ENCODE peak calls at places on chromosome 18, in eight cellular contexts. One of them, this sample, is unnamed.

GRCh38 chr18:75154997-75155396 is 53.9 kb downstream of the PTGR3 start:
- DNase-seq in NCI-H1092: no peak
- DNase-seq in G401: no peak
- DNase-seq in KG1: no peak
- DNase-seq in stimulated activated CD8-positive, alpha-beta memory T cell treated with anti-CD3 and anti-CD28 coated beads, Interleukin-7, amount 100 ng/mL, for 24 hours: no peak
- DNase-seq in AML-193: no peak
- DNase-seq in KBM-7: no peak
- DNase-seq in activated CD4-positive, CD25-positive, alpha-beta regulatory T cell: no peak
- DNase-seq in this sample: no peak

GRCh38 chr18:58511306-58511705 is 117.6 kb downstream of the ALPK2 start:
- DNase-seq in NCI-H1092: no peak
- DNase-seq in G401: no peak
- DNase-seq in KG1: no peak
- DNase-seq in stimulated activated CD8-positive, alpha-beta memory T cell treated with anti-CD3 and anti-CD28 coated beads, Interleukin-7, amount 100 ng/mL, for 24 hours: no peak
- DNase-seq in AML-193: no peak
- DNase-seq in KBM-7: no peak
- DNase-seq in activated CD4-positive, CD25-positive, alpha-beta regulatory T cell: no peak
- DNase-seq in this sample: no peak

GRCh38 chr18:8948011-8948410 is 154.5 kb upstream of the NDUFV2 start:
- DNase-seq in NCI-H1092: no peak
- DNase-seq in G401: no peak
- DNase-seq in KG1: no peak
- DNase-seq in stimulated activated CD8-positive, alpha-beta memory T cell treated with anti-CD3 and anti-CD28 coated beads, Interleukin-7, amount 100 ng/mL, for 24 hours: no peak
- DNase-seq in AML-193: no peak
- DNase-seq in KBM-7: no peak
- DNase-seq in activated CD4-positive, CD25-positive, alpha-beta regulatory T cell: no peak
- DNase-seq in this sample: no peak

GRCh38 chr18:37414816-37415215 is 150.8 kb downstream of the CELF4 start:
- DNase-seq in NCI-H1092: no peak
- DNase-seq in G401: no peak
- DNase-seq in KG1: no peak
- DNase-seq in stimulated activated CD8-positive, alpha-beta memory T cell treated with anti-CD3 and anti-CD28 coated beads, Interleukin-7, amount 100 ng/mL, for 24 hours: no peak
- DNase-seq in AML-193: no peak
- DNase-seq in KBM-7: no peak
- DNase-seq in activated CD4-positive, CD25-positive, alpha-beta regulatory T cell: no peak
- DNase-seq in this sample: no peak

GRCh38 chr18:60499675-60500074 is 127.1 kb upstream of the MC4R start:
- DNase-seq in NCI-H1092: no peak
- DNase-seq in G401: no peak
- DNase-seq in KG1: no peak
- DNase-seq in stimulated activated CD8-positive, alpha-beta memory T cell treated with anti-CD3 and anti-CD28 coated beads, Interleukin-7, amount 100 ng/mL, for 24 hours: no peak
- DNase-seq in AML-193: no peak
- DNase-seq in KBM-7: no peak
- DNase-seq in activated CD4-positive, CD25-positive, alpha-beta regulatory T cell: no peak
- DNase-seq in this sample: no peak

GRCh38 chr18:23229472-23229871 is 94.2 kb downstream of the CABLES1 start:
- DNase-seq in NCI-H1092: no peak
- DNase-seq in G401: no peak
- DNase-seq in KG1: no peak
- DNase-seq in stimulated activated CD8-positive, alpha-beta memory T cell treated with anti-CD3 and anti-CD28 coated beads, Interleukin-7, amount 100 ng/mL, for 24 hours: no peak
- DNase-seq in AML-193: no peak
- DNase-seq in KBM-7: no peak
- DNase-seq in activated CD4-positive, CD25-positive, alpha-beta regulatory T cell: no peak
- DNase-seq in this sample: no peak

GRCh38 chr18:6927136-6927535 is 190.5 kb downstream of the LAMA1 start:
- DNase-seq in NCI-H1092: no peak
- DNase-seq in G401: no peak
- DNase-seq in KG1: no peak
- DNase-seq in stimulated activated CD8-positive, alpha-beta memory T cell treated with anti-CD3 and anti-CD28 coated beads, Interleukin-7, amount 100 ng/mL, for 24 hours: no peak
- DNase-seq in AML-193: no peak
- DNase-seq in KBM-7: no peak
- DNase-seq in activated CD4-positive, CD25-positive, alpha-beta regulatory T cell: no peak
- DNase-seq in this sample: no peak

GRCh38 chr18:10504723-10505122 is 21.1 kb upstream of the NAPG start:
- DNase-seq in NCI-H1092: no peak
- DNase-seq in G401: no peak
- DNase-seq in KG1: no peak
- DNase-seq in stimulated activated CD8-positive, alpha-beta memory T cell treated with anti-CD3 and anti-CD28 coated beads, Interleukin-7, amount 100 ng/mL, for 24 hours: no peak
- DNase-seq in AML-193: no peak
- DNase-seq in KBM-7: no peak
- DNase-seq in activated CD4-positive, CD25-positive, alpha-beta regulatory T cell: no peak
- DNase-seq in this sample: no peak

GRCh38 chr18:78891185-78891762 is 88.3 kb upstream of the SALL3 start:
- DNase-seq in NCI-H1092: no peak
- DNase-seq in G401: no peak
- DNase-seq in KG1: no peak
- DNase-seq in stimulated activated CD8-positive, alpha-beta memory T cell treated with anti-CD3 and anti-CD28 coated beads, Interleukin-7, amount 100 ng/mL, for 24 hours: no peak
- DNase-seq in AML-193: no peak
- DNase-seq in KBM-7: no peak
- DNase-seq in activated CD4-positive, CD25-positive, alpha-beta regulatory T cell: no peak
- DNase-seq in this sample: no peak

GRCh38 chr18:58338961-58339722 is 289.7 kb downstream of the ALPK2 start:
- DNase-seq in NCI-H1092: no peak
- DNase-seq in G401: no peak
- DNase-seq in KG1: no peak
- DNase-seq in stimulated activated CD8-positive, alpha-beta memory T cell treated with anti-CD3 and anti-CD28 coated beads, Interleukin-7, amount 100 ng/mL, for 24 hours: no peak
- DNase-seq in AML-193: no peak
- DNase-seq in KBM-7: no peak
- DNase-seq in activated CD4-positive, CD25-positive, alpha-beta regulatory T cell: no peak
- DNase-seq in this sample: no peak

GRCh38 chr18:45920367-45920766 is 46.8 kb downstream of the EPG5 start:
- DNase-seq in NCI-H1092: peak
- DNase-seq in G401: peak
- DNase-seq in KG1: no peak
- DNase-seq in stimulated activated CD8-positive, alpha-beta memory T cell treated with anti-CD3 and anti-CD28 coated beads, Interleukin-7, amount 100 ng/mL, for 24 hours: no peak
- DNase-seq in AML-193: no peak
- DNase-seq in KBM-7: no peak
- DNase-seq in activated CD4-positive, CD25-positive, alpha-beta regulatory T cell: no peak
- DNase-seq in this sample: no peak

GRCh38 chr18:24695168-24695567 is 234.7 kb downstream of the HRH4 start:
- DNase-seq in NCI-H1092: no peak
- DNase-seq in G401: no peak
- DNase-seq in KG1: no peak
- DNase-seq in stimulated activated CD8-positive, alpha-beta memory T cell treated with anti-CD3 and anti-CD28 coated beads, Interleukin-7, amount 100 ng/mL, for 24 hours: no peak
- DNase-seq in AML-193: no peak
- DNase-seq in KBM-7: peak
- DNase-seq in activated CD4-positive, CD25-positive, alpha-beta regulatory T cell: no peak
- DNase-seq in this sample: no peak

GRCh38 chr18:11149441-11150270 is at the start of gene PIEZO2:
- DNase-seq in NCI-H1092: no peak
- DNase-seq in G401: no peak
- DNase-seq in KG1: peak
- DNase-seq in stimulated activated CD8-positive, alpha-beta memory T cell treated with anti-CD3 and anti-CD28 coated beads, Interleukin-7, amount 100 ng/mL, for 24 hours: no peak
- DNase-seq in AML-193: no peak
- DNase-seq in KBM-7: peak
- DNase-seq in activated CD4-positive, CD25-positive, alpha-beta regulatory T cell: no peak
- DNase-seq in this sample: no peak

GRCh38 chr18:78632111-78632541 is 347.5 kb upstream of the SALL3 start:
- DNase-seq in NCI-H1092: no peak
- DNase-seq in G401: no peak
- DNase-seq in KG1: no peak
- DNase-seq in stimulated activated CD8-positive, alpha-beta memory T cell treated with anti-CD3 and anti-CD28 coated beads, Interleukin-7, amount 100 ng/mL, for 24 hours: no peak
- DNase-seq in AML-193: no peak
- DNase-seq in KBM-7: no peak
- DNase-seq in activated CD4-positive, CD25-positive, alpha-beta regulatory T cell: no peak
- DNase-seq in this sample: no peak

GRCh38 chr18:50847192-50847591 is 27.4 kb upstream of the MRO start:
- DNase-seq in NCI-H1092: no peak
- DNase-seq in G401: no peak
- DNase-seq in KG1: no peak
- DNase-seq in stimulated activated CD8-positive, alpha-beta memory T cell treated with anti-CD3 and anti-CD28 coated beads, Interleukin-7, amount 100 ng/mL, for 24 hours: no peak
- DNase-seq in AML-193: no peak
- DNase-seq in KBM-7: no peak
- DNase-seq in activated CD4-positive, CD25-positive, alpha-beta regulatory T cell: no peak
- DNase-seq in this sample: no peak

GRCh38 chr18:77053616-77054287 is 78.8 kb downstream of the MBP start:
- DNase-seq in NCI-H1092: no peak
- DNase-seq in G401: no peak
- DNase-seq in KG1: no peak
- DNase-seq in stimulated activated CD8-positive, alpha-beta memory T cell treated with anti-CD3 and anti-CD28 coated beads, Interleukin-7, amount 100 ng/mL, for 24 hours: no peak
- DNase-seq in AML-193: no peak
- DNase-seq in KBM-7: no peak
- DNase-seq in activated CD4-positive, CD25-positive, alpha-beta regulatory T cell: no peak
- DNase-seq in this sample: no peak

GRCh38 chr18:6781846-6782245 is 52.3 kb downstream of the ARHGAP28 start:
- DNase-seq in NCI-H1092: no peak
- DNase-seq in G401: no peak
- DNase-seq in KG1: no peak
- DNase-seq in stimulated activated CD8-positive, alpha-beta memory T cell treated with anti-CD3 and anti-CD28 coated beads, Interleukin-7, amount 100 ng/mL, for 24 hours: no peak
- DNase-seq in AML-193: no peak
- DNase-seq in KBM-7: no peak
- DNase-seq in activated CD4-positive, CD25-positive, alpha-beta regulatory T cell: no peak
- DNase-seq in this sample: no peak

GRCh38 chr18:30465131-30465530 is 577.4 kb downstream of the DSC3 start:
- DNase-seq in NCI-H1092: no peak
- DNase-seq in G401: no peak
- DNase-seq in KG1: no peak
- DNase-seq in stimulated activated CD8-positive, alpha-beta memory T cell treated with anti-CD3 and anti-CD28 coated beads, Interleukin-7, amount 100 ng/mL, for 24 hours: no peak
- DNase-seq in AML-193: no peak
- DNase-seq in KBM-7: no peak
- DNase-seq in activated CD4-positive, CD25-positive, alpha-beta regulatory T cell: no peak
- DNase-seq in this sample: no peak

GRCh38 chr18:31450409-31450808 is 2.9 kb downstream of the DSG3 start:
- DNase-seq in NCI-H1092: no peak
- DNase-seq in G401: no peak
- DNase-seq in KG1: no peak
- DNase-seq in stimulated activated CD8-positive, alpha-beta memory T cell treated with anti-CD3 and anti-CD28 coated beads, Interleukin-7, amount 100 ng/mL, for 24 hours: no peak
- DNase-seq in AML-193: no peak
- DNase-seq in KBM-7: no peak
- DNase-seq in activated CD4-positive, CD25-positive, alpha-beta regulatory T cell: no peak
- DNase-seq in this sample: no peak

GRCh38 chr18:43539862-43540261 is 262.6 kb upstream of the SYT4 start:
- DNase-seq in NCI-H1092: no peak
- DNase-seq in G401: no peak
- DNase-seq in KG1: no peak
- DNase-seq in stimulated activated CD8-positive, alpha-beta memory T cell treated with anti-CD3 and anti-CD28 coated beads, Interleukin-7, amount 100 ng/mL, for 24 hours: no peak
- DNase-seq in AML-193: no peak
- DNase-seq in KBM-7: no peak
- DNase-seq in activated CD4-positive, CD25-positive, alpha-beta regulatory T cell: no peak
- DNase-seq in this sample: no peak

GRCh38 chr18:5894215-5894612 is 1.1 kb downstream of the TMEM200C start:
- DNase-seq in NCI-H1092: no peak
- DNase-seq in G401: no peak
- DNase-seq in KG1: no peak
- DNase-seq in stimulated activated CD8-positive, alpha-beta memory T cell treated with anti-CD3 and anti-CD28 coated beads, Interleukin-7, amount 100 ng/mL, for 24 hours: no peak
- DNase-seq in AML-193: no peak
- DNase-seq in KBM-7: no peak
- DNase-seq in activated CD4-positive, CD25-positive, alpha-beta regulatory T cell: no peak
- DNase-seq in this sample: no peak

GRCh38 chr18:74898965-74899364 is 301.3 kb downstream of the ZNF407 start:
- DNase-seq in NCI-H1092: peak
- DNase-seq in G401: no peak
- DNase-seq in KG1: no peak
- DNase-seq in stimulated activated CD8-positive, alpha-beta memory T cell treated with anti-CD3 and anti-CD28 coated beads, Interleukin-7, amount 100 ng/mL, for 24 hours: no peak
- DNase-seq in AML-193: no peak
- DNase-seq in KBM-7: peak
- DNase-seq in activated CD4-positive, CD25-positive, alpha-beta regulatory T cell: no peak
- DNase-seq in this sample: no peak

GRCh38 chr18:78494204-78494603 is 485.4 kb upstream of the SALL3 start:
- DNase-seq in NCI-H1092: no peak
- DNase-seq in G401: no peak
- DNase-seq in KG1: no peak
- DNase-seq in stimulated activated CD8-positive, alpha-beta memory T cell treated with anti-CD3 and anti-CD28 coated beads, Interleukin-7, amount 100 ng/mL, for 24 hours: no peak
- DNase-seq in AML-193: no peak
- DNase-seq in KBM-7: no peak
- DNase-seq in activated CD4-positive, CD25-positive, alpha-beta regulatory T cell: no peak
- DNase-seq in this sample: no peak

GRCh38 chr18:24543408-24544140 is 83.1 kb downstream of the HRH4 start:
- DNase-seq in NCI-H1092: no peak
- DNase-seq in G401: no peak
- DNase-seq in KG1: no peak
- DNase-seq in stimulated activated CD8-positive, alpha-beta memory T cell treated with anti-CD3 and anti-CD28 coated beads, Interleukin-7, amount 100 ng/mL, for 24 hours: no peak
- DNase-seq in AML-193: no peak
- DNase-seq in KBM-7: no peak
- DNase-seq in activated CD4-positive, CD25-positive, alpha-beta regulatory T cell: no peak
- DNase-seq in this sample: no peak

This sample was measured in stimulated activated CD4-positive, alpha-beta T cell treated with anti-CD3 and anti-CD28 coated beads, Interleukin-12 subunit alpha, Interleukin-12 subunit beta, amount 100 ng/mL, for 24 hours.